ENCODE peak calls at places on chromosome 21, in nine cellular contexts. F, I, D, Q, C, N, J, H and T are unnamed samples.

GRCh38 chr21:31395268-31395667 is 51.2 kb upstream of the TIAM1 start:
- DNase-seq in F (no peak), I (peak; percentile 23), D (no peak), Q (no peak), C (no peak), N (no peak), J (no peak), H (no peak), T (no peak)

GRCh38 chr21:15193937-15194336 is 129.1 kb upstream of the NRIP1 start:
- DNase-seq in F (no peak), I (no peak), D (no peak), Q (no peak), C (no peak), N (no peak), J (no peak), H (no peak), T (no peak)

GRCh38 chr21:34602061-34602460 is 12.9 kb downstream of the RCAN1 start:
- DNase-seq in F (no peak), I (no peak), D (no peak), Q (no peak), C (no peak), N (no peak), J (no peak), H (no peak), T (no peak)

GRCh38 chr21:45536301-45537081 is 5.7 kb downstream of the SLC19A1 start:
- DNase-seq in F (no peak), I (no peak), D (peak; percentile 60), Q (no peak), C (no peak), N (no peak), J (no peak), H (peak; percentile 80), T (no peak)

GRCh38 chr21:33902349-33902748 is 13.3 kb downstream of the ATP5PO start:
- DNase-seq in F (no peak), I (no peak), D (no peak), Q (no peak), C (no peak), N (no peak), J (no peak), H (no peak), T (peak; percentile 12)

GRCh38 chr21:42653492-42654061 is at the start of gene PDE9A:
- DNase-seq in F (peak; percentile 11), I (peak; percentile 46), D (no peak), Q (no peak), C (no peak), N (no peak), J (no peak), H (peak; percentile 84), T (no peak)

GRCh38 chr21:32403201-32403701 is 9.3 kb upstream of the EVA1C start:
- DNase-seq in F (peak; percentile 70), I (peak; percentile 67), D (no peak), Q (peak; percentile 22), C (peak; percentile 83), N (peak; percentile 37), J (peak; percentile 69), H (peak; percentile 69), T (no peak)

GRCh38 chr21:37366488-37367300 is at the start of gene DYRK1A:
- DNase-seq in F (peak; percentile 98), I (peak; percentile 97), D (peak; percentile 100), Q (peak; percentile 99), C (peak; percentile 93), N (peak; percentile 97), J (peak; percentile 100), H (peak; percentile 98), T (peak; percentile 98)

GRCh38 chr21:45979141-45979631 is 2.4 kb upstream of the COL6A1 start:
- DNase-seq in F (peak; percentile 22), I (no peak), D (peak; percentile 71), Q (no peak), C (no peak), N (no peak), J (peak; percentile 47), H (peak; percentile 48), T (no peak)

GRCh38 chr21:42474043-42474831 is 21.8 kb downstream of the RSPH1 start:
- DNase-seq in F (no peak), I (no peak), D (peak; percentile 51), Q (peak; percentile 81), C (peak; percentile 93), N (no peak), J (no peak), H (no peak), T (no peak)

GRCh38 chr21:26683996-26684395 is 110.9 kb upstream of the CYYR1 start:
- DNase-seq in F (peak; percentile 1), I (no peak), D (no peak), Q (no peak), C (no peak), N (no peak), J (no peak), H (no peak), T (no peak)